ENCODE peak calls at places on chromosomes 12 and 14, in seven cellular contexts. One of them, this sample, is unnamed.

GRCh38 chr14:93898081-93898611 is 29.0 kb upstream of the FAM181A start:
- DNase-seq in AG10803: no peak
- DNase-seq in pancreas: no peak
- DNase-seq in sigmoid colon: no peak
- DNase-seq in GM10248: no peak
- DNase-seq in PC-9: no peak
- DNase-seq in left ventricle myocardium inferior: no peak
- DNase-seq in this sample: no peak

GRCh38 chr14:42855159-42855558 is 1248.5 kb downstream of the LRFN5 start:
- DNase-seq in sigmoid colon: no peak
- DNase-seq in left ventricle myocardium inferior: no peak
- DNase-seq in GM10248: no peak
- DNase-seq in AG10803: no peak
- DNase-seq in PC-9: no peak
- DNase-seq in pancreas: no peak
- DNase-seq in this sample: no peak

GRCh38 chr14:83085725-83086124 is 1552.1 kb upstream of the SEL1L start:
- DNase-seq in AG10803: no peak
- DNase-seq in sigmoid colon: no peak
- DNase-seq in GM10248: no peak
- DNase-seq in PC-9: no peak
- DNase-seq in pancreas: no peak
- DNase-seq in left ventricle myocardium inferior: no peak
- DNase-seq in this sample: no peak

GRCh38 chr14:37595809-37596595 is 573 bp downstream of the TTC6 start:
- DNase-seq in GM10248: no peak
- DNase-seq in PC-9: peak; percentile 95
- DNase-seq in left ventricle myocardium inferior: no peak
- DNase-seq in pancreas: peak; percentile 47
- DNase-seq in AG10803: no peak
- DNase-seq in sigmoid colon: no peak
- DNase-seq in this sample: no peak

GRCh38 chr12:54304187-54304810 is 3.5 kb upstream of the NFE2 start:
- DNase-seq in AG10803: peak; percentile 60
- DNase-seq in pancreas: peak; percentile 67
- DNase-seq in left ventricle myocardium inferior: peak; percentile 71
- DNase-seq in GM10248: no peak
- DNase-seq in PC-9: peak; percentile 82
- DNase-seq in sigmoid colon: peak; percentile 71
- DNase-seq in this sample: peak; percentile 54

GRCh38 chr12:28708918-28709371 is 440.1 kb upstream of the FAR2 start:
- DNase-seq in pancreas: no peak
- DNase-seq in left ventricle myocardium inferior: no peak
- DNase-seq in sigmoid colon: no peak
- DNase-seq in GM10248: no peak
- DNase-seq in PC-9: no peak
- DNase-seq in AG10803: peak; percentile 94
- DNase-seq in this sample: no peak

GRCh38 chr14:100610511-100611217 is 23.4 kb upstream of the BEGAIN start:
- DNase-seq in GM10248: no peak
- DNase-seq in PC-9: no peak
- DNase-seq in sigmoid colon: peak; percentile 56
- DNase-seq in pancreas: no peak
- DNase-seq in AG10803: peak; percentile 11
- DNase-seq in left ventricle myocardium inferior: no peak
- DNase-seq in this sample: no peak

GRCh38 chr12:19709889-19710288 is 270.6 kb downstream of the AEBP2 start:
- DNase-seq in GM10248: no peak
- DNase-seq in pancreas: no peak
- DNase-seq in sigmoid colon: no peak
- DNase-seq in AG10803: no peak
- DNase-seq in PC-9: no peak
- DNase-seq in left ventricle myocardium inferior: no peak
- DNase-seq in this sample: no peak

GRCh38 chr12:95605087-95605486 is 53.8 kb upstream of the USP44 start:
- DNase-seq in PC-9: peak; percentile 83
- DNase-seq in AG10803: peak; percentile 37
- DNase-seq in GM10248: no peak
- DNase-seq in left ventricle myocardium inferior: no peak
- DNase-seq in sigmoid colon: no peak
- DNase-seq in pancreas: no peak
- DNase-seq in this sample: no peak

GRCh38 chr12:50132505-50133135 is 20.6 kb downstream of the COX14 start:
- DNase-seq in GM10248: peak; percentile 42
- DNase-seq in sigmoid colon: no peak
- DNase-seq in PC-9: no peak
- DNase-seq in left ventricle myocardium inferior: no peak
- DNase-seq in pancreas: no peak
- DNase-seq in AG10803: peak; percentile 69
- DNase-seq in this sample: no peak

GRCh38 chr12:104793280-104793679 is 164.8 kb downstream of the SLC41A2 start:
- DNase-seq in sigmoid colon: no peak
- DNase-seq in PC-9: no peak
- DNase-seq in GM10248: no peak
- DNase-seq in AG10803: peak; percentile 95
- DNase-seq in pancreas: no peak
- DNase-seq in left ventricle myocardium inferior: no peak
- DNase-seq in this sample: no peak

GRCh38 chr12:6452245-6452731 is 446 bp downstream of the TAPBPL start:
- DNase-seq in pancreas: peak; percentile 59
- DNase-seq in AG10803: no peak
- DNase-seq in GM10248: no peak
- DNase-seq in PC-9: no peak
- DNase-seq in sigmoid colon: peak; percentile 79
- DNase-seq in left ventricle myocardium inferior: no peak
- DNase-seq in this sample: no peak

GRCh38 chr14:50999726-51000125 is 55.4 kb upstream of the PYGL start:
- DNase-seq in sigmoid colon: no peak
- DNase-seq in AG10803: no peak
- DNase-seq in GM10248: no peak
- DNase-seq in pancreas: no peak
- DNase-seq in left ventricle myocardium inferior: no peak
- DNase-seq in PC-9: no peak
- DNase-seq in this sample: no peak

GRCh38 chr12:49615725-49616124 is 7.6 kb upstream of the PRPF40B start:
- DNase-seq in AG10803: peak; percentile 27
- DNase-seq in sigmoid colon: no peak
- DNase-seq in left ventricle myocardium inferior: no peak
- DNase-seq in PC-9: peak; percentile 86
- DNase-seq in GM10248: no peak
- DNase-seq in pancreas: no peak
- DNase-seq in this sample: no peak

GRCh38 chr14:75720828-75721227 is 59.8 kb downstream of the TTLL5 start:
- DNase-seq in left ventricle myocardium inferior: peak; percentile 55
- DNase-seq in AG10803: peak; percentile 69
- DNase-seq in GM10248: no peak
- DNase-seq in sigmoid colon: peak; percentile 85
- DNase-seq in pancreas: peak; percentile 72
- DNase-seq in PC-9: no peak
- DNase-seq in this sample: no peak

GRCh38 chr12:99915251-99916082 is 69.3 kb downstream of the ANKS1B start:
- DNase-seq in GM10248: no peak
- DNase-seq in sigmoid colon: no peak
- DNase-seq in AG10803: peak; percentile 33
- DNase-seq in PC-9: no peak
- DNase-seq in left ventricle myocardium inferior: no peak
- DNase-seq in pancreas: no peak
- DNase-seq in this sample: no peak

GRCh38 chr12:52434096-52434733 is at the start of gene KRT75:
- DNase-seq in sigmoid colon: no peak
- DNase-seq in PC-9: no peak
- DNase-seq in AG10803: peak; percentile 17
- DNase-seq in left ventricle myocardium inferior: no peak
- DNase-seq in GM10248: no peak
- DNase-seq in pancreas: no peak
- DNase-seq in this sample: no peak

GRCh38 chr12:52584156-52584682 is 10.6 kb upstream of the KRT74 start:
- DNase-seq in PC-9: no peak
- DNase-seq in GM10248: no peak
- DNase-seq in pancreas: no peak
- DNase-seq in left ventricle myocardium inferior: no peak
- DNase-seq in AG10803: no peak
- DNase-seq in sigmoid colon: peak; percentile 26
- DNase-seq in this sample: no peak

GRCh38 chr12:110317921-110318320 is 36.9 kb downstream of the ATP2A2 start:
- DNase-seq in sigmoid colon: no peak
- DNase-seq in PC-9: no peak
- DNase-seq in AG10803: peak; percentile 63
- DNase-seq in pancreas: no peak
- DNase-seq in left ventricle myocardium inferior: no peak
- DNase-seq in GM10248: no peak
- DNase-seq in this sample: no peak

GRCh38 chr12:87775051-87775450 is 254.2 kb downstream of the C12orf50 start:
- DNase-seq in AG10803: no peak
- DNase-seq in GM10248: no peak
- DNase-seq in PC-9: no peak
- DNase-seq in left ventricle myocardium inferior: no peak
- DNase-seq in sigmoid colon: no peak
- DNase-seq in pancreas: no peak
- DNase-seq in this sample: no peak

GRCh38 chr14:72663956-72664650 is 229.8 kb downstream of the DPF3 start:
- DNase-seq in left ventricle myocardium inferior: no peak
- DNase-seq in AG10803: peak; percentile 36
- DNase-seq in sigmoid colon: no peak
- DNase-seq in PC-9: no peak
- DNase-seq in pancreas: no peak
- DNase-seq in GM10248: no peak
- DNase-seq in this sample: no peak

GRCh38 chr12:128449146-128449894 is 182.3 kb downstream of the TMEM132C start:
- DNase-seq in PC-9: peak; percentile 39
- DNase-seq in left ventricle myocardium inferior: no peak
- DNase-seq in GM10248: no peak
- DNase-seq in AG10803: no peak
- DNase-seq in pancreas: no peak
- DNase-seq in sigmoid colon: no peak
- DNase-seq in this sample: no peak

GRCh38 chr12:25422241-25422640 is 130.8 kb downstream of the LMNTD1 start:
- DNase-seq in pancreas: no peak
- DNase-seq in sigmoid colon: no peak
- DNase-seq in left ventricle myocardium inferior: no peak
- DNase-seq in AG10803: no peak
- DNase-seq in GM10248: no peak
- DNase-seq in PC-9: no peak
- DNase-seq in this sample: no peak

GRCh38 chr12:6701078-6701768 is 608 bp upstream of the PIANP start:
- DNase-seq in GM10248: no peak
- DNase-seq in AG10803: no peak
- DNase-seq in PC-9: no peak
- DNase-seq in pancreas: no peak
- DNase-seq in left ventricle myocardium inferior: no peak
- DNase-seq in sigmoid colon: no peak
- DNase-seq in this sample: no peak

GRCh38 chr12:12365931-12366431 is 9.1 kb downstream of the BORCS5 start:
- DNase-seq in pancreas: no peak
- DNase-seq in PC-9: no peak
- DNase-seq in left ventricle myocardium inferior: no peak
- DNase-seq in sigmoid colon: no peak
- DNase-seq in AG10803: peak; percentile 32
- DNase-seq in GM10248: no peak
- DNase-seq in this sample: no peak

GRCh38 chr12:116406529-116406928 is 129.0 kb upstream of the MED13L start:
- DNase-seq in left ventricle myocardium inferior: peak; percentile 92
- DNase-seq in AG10803: peak; percentile 94
- DNase-seq in GM10248: no peak
- DNase-seq in PC-9: peak; percentile 96
- DNase-seq in sigmoid colon: peak; percentile 95
- DNase-seq in pancreas: peak; percentile 41
- DNase-seq in this sample: no peak
- TF ChIP-seq CTCF in left ventricle myocardium inferior: peak; percentile 48
- TF ChIP-seq CTCF in AG10803: peak; percentile 16
- TF ChIP-seq CTCF in GM10248: no peak
- TF ChIP-seq CTCF in PC-9: no peak
- TF ChIP-seq CTCF in sigmoid colon: no peak
- TF ChIP-seq CTCF in pancreas: no peak
- TF ChIP-seq CTCF in this sample: no peak

DNA sequence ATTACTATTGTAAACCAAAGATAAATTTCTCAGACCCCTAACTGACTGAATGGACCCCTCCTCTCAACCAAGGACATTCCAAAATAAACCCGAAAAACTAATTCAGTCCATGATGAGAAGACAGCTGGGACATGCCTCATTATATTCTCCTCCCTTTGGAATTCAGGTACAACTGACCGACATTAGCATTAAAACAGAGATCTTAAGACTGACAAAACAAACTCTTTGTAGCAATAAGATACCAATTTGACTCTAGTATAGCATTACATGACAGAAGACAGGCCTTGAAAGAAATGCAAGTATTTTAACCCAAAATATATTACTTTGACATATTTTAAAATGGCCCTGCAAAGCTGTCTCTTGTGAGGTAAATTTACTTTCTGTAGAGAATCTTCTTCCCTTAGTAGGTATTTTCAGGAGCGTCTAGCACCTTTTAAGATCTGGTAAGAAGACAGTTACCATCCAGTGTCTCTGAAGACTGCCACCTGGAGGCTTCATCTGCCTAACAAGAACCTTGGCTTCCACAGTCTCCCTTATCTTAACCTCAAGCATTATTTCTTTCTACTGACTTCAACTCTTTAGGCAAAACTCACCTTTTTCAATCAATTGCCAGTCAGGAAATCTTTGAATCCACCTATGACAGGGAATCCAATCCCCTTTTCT is 957.5 kb downstream of the SLC6A15 start:
- DNase-seq in AG10803: no peak
- DNase-seq in sigmoid colon: no peak
- DNase-seq in GM10248: no peak
- DNase-seq in PC-9: no peak
- DNase-seq in pancreas: no peak
- DNase-seq in left ventricle myocardium inferior: no peak
- DNase-seq in this sample: no peak
- TF ChIP-seq CTCF in AG10803: no peak
- TF ChIP-seq CTCF in sigmoid colon: no peak
- TF ChIP-seq CTCF in GM10248: peak; percentile 22
- TF ChIP-seq CTCF in PC-9: no peak
- TF ChIP-seq CTCF in pancreas: no peak
- TF ChIP-seq CTCF in left ventricle myocardium inferior: no peak
- TF ChIP-seq CTCF in this sample: no peak

GRCh38 chr12:96617178-96617577 is 127.8 kb downstream of the CFAP54 start:
- DNase-seq in AG10803: no peak
- DNase-seq in PC-9: no peak
- DNase-seq in left ventricle myocardium inferior: no peak
- DNase-seq in pancreas: no peak
- DNase-seq in GM10248: no peak
- DNase-seq in sigmoid colon: no peak
- DNase-seq in this sample: no peak
- TF ChIP-seq CTCF in AG10803: no peak
- TF ChIP-seq CTCF in PC-9: no peak
- TF ChIP-seq CTCF in left ventricle myocardium inferior: no peak
- TF ChIP-seq CTCF in pancreas: no peak
- TF ChIP-seq CTCF in GM10248: no peak
- TF ChIP-seq CTCF in sigmoid colon: no peak
- TF ChIP-seq CTCF in this sample: no peak

DNA sequence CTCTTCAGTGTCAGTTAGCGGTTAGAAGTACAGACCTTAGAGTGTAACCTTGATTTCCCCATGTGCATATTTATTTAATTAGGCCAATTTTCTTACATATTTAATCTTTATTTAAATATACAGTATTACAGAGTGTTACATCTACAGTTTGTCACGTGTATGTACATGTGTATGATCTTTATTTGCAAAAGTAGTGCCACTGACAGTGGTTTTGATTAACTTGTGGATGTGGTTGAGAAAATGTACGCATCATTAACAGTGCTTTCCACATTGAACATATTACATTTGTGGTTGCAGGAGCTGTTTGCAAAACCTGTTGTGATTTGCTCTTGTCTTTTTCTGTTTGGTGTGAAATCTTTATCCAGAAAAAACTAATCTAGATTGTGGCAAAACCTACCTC is 535.5 kb downstream of the FLRT2 start:
- DNase-seq in PC-9: no peak
- DNase-seq in left ventricle myocardium inferior: no peak
- DNase-seq in AG10803: no peak
- DNase-seq in sigmoid colon: no peak
- DNase-seq in pancreas: no peak
- DNase-seq in GM10248: no peak
- DNase-seq in this sample: no peak
- TF ChIP-seq CTCF in PC-9: no peak
- TF ChIP-seq CTCF in left ventricle myocardium inferior: no peak
- TF ChIP-seq CTCF in AG10803: no peak
- TF ChIP-seq CTCF in sigmoid colon: no peak
- TF ChIP-seq CTCF in pancreas: no peak
- TF ChIP-seq CTCF in GM10248: no peak
- TF ChIP-seq CTCF in this sample: no peak